ENCODE peak calls at places on chromosomes 6 and 20, in six cellular contexts. W is CD8-positive, alpha-beta memory T cell; K is HepG2; R is PC-3; A is RWPE1; T is mesendoderm. G is an unnamed sample.

GRCh38 chr6:125640441-125641150 is 108.8 kb upstream of the HEY2 start:
- DNase-seq in W (no peak), K (no peak), R (no peak), A (no peak), T (no peak), G (no peak)

GRCh38 chr6:33923857-33924514 is 120.2 kb upstream of the MLN start:
- DNase-seq in W (peak; percentile 21), K (no peak), R (no peak), A (no peak), T (no peak), G (no peak)

GRCh38 chr6:109139109-109139508 is 43.8 kb downstream of the CEP57L1 start:
- DNase-seq in W (no peak), K (peak; percentile 39), R (peak; percentile 65), A (peak; percentile 9), T (no peak), G (peak; percentile 18)

GRCh38 chr20:45359406-45360148 is 3.4 kb upstream of the SYS1 start:
- DNase-seq in W (no peak), K (peak; percentile 82), R (no peak), A (peak; percentile 96), T (no peak), G (no peak)

GRCh38 chr6:52557389-52558265 is 19.2 kb downstream of the TRAM2 start:
- DNase-seq in W (no peak), K (no peak), R (no peak), A (no peak), T (peak; percentile 91), G (no peak)

GRCh38 chr6:150176659-150177058 is 33.8 kb downstream of the PPP1R14C start:
- DNase-seq in W (no peak), K (no peak), R (no peak), A (no peak), T (no peak), G (no peak)

GRCh38 chr6:81026041-81026553 is 726.4 kb downstream of the TENT5A start:
- DNase-seq in W (no peak), K (no peak), R (no peak), A (no peak), T (no peak), G (no peak)

GRCh38 chr6:53205778-53206177 is 57.1 kb upstream of the GCM1 start:
- DNase-seq in W (no peak), K (no peak), R (no peak), A (no peak), T (no peak), G (no peak)

GRCh38 chr6:153616506-153616905 is 422.5 kb upstream of the OPRM1 start:
- DNase-seq in W (no peak), K (no peak), R (no peak), A (no peak), T (peak; percentile 55), G (no peak)

GRCh38 chr20:51265366-51265765 is 242.5 kb upstream of the KCNG1 start:
- DNase-seq in W (no peak), K (no peak), R (no peak), A (no peak), T (no peak), G (no peak)

GRCh38 chr20:6886065-6886729 is 118.7 kb downstream of the BMP2 start:
- DNase-seq in W (no peak), K (no peak), R (no peak), A (no peak), T (peak; percentile 28), G (no peak)

GRCh38 chr6:116251568-116252384 is 2.1 kb downstream of the TSPYL4 start:
- DNase-seq in W (no peak), K (no peak), R (no peak), A (no peak), T (peak; percentile 73), G (no peak)

GRCh38 chr20:14481863-14482262 is 144.5 kb upstream of the FLRT3 start:
- DNase-seq in W (no peak), K (no peak), R (peak; percentile 86), A (peak; percentile 68), T (no peak), G (peak; percentile 50)

GRCh38 chr6:147909645-147910044 is 401.2 kb downstream of the SAMD5 start:
- DNase-seq in W (no peak), K (no peak), R (peak; percentile 37), A (no peak), T (no peak), G (no peak)

GRCh38 chr6:139597781-139598368 is 223.4 kb upstream of the CITED2 start:
- DNase-seq in W (no peak), K (peak; percentile 87), R (peak; percentile 39), A (peak; percentile 45), T (no peak), G (no peak)

GRCh38 chr6:161410736-161411135 is 136.9 kb upstream of the AGPAT4 start:
- DNase-seq in W (no peak), K (no peak), R (peak; percentile 73), A (no peak), T (no peak), G (no peak)

GRCh38 chr20:34037121-34037520 is 43.4 kb downstream of the RALY start:
- DNase-seq in W (peak; percentile 39), K (no peak), R (no peak), A (no peak), T (peak; percentile 48), G (no peak)

GRCh38 chr6:118377711-118378414 is 170.2 kb upstream of the PLN start:
- DNase-seq in W (no peak), K (no peak), R (no peak), A (no peak), T (peak; percentile 9), G (no peak)

GRCh38 chr20:33027769-33028751 is 3.4 kb upstream of the BPIFB6 start:
- DNase-seq in W (no peak), K (no peak), R (no peak), A (no peak), T (no peak), G (no peak)

GRCh38 chr6:109001554-109001953 is 93.1 kb downstream of the SESN1 start:
- DNase-seq in W (no peak), K (no peak), R (no peak), A (no peak), T (no peak), G (no peak)

GRCh38 chr6:118918326-118918725 is 16.6 kb downstream of the MCM9 start:
- DNase-seq in W (no peak), K (no peak), R (no peak), A (no peak), T (no peak), G (no peak)

GRCh38 chr20:6651016-6651415 is 116.5 kb upstream of the BMP2 start:
- DNase-seq in W (no peak), K (no peak), R (peak; percentile 97), A (peak; percentile 98), T (no peak), G (peak; percentile 80)

GRCh38 chr6:108622601-108623335 is 62.1 kb downstream of the FOXO3 start:
- DNase-seq in W (no peak), K (no peak), R (no peak), A (peak; percentile 54), T (no peak), G (peak; percentile 22)

GRCh38 chr6:41302638-41303037 is 16.2 kb upstream of the TREM1 start:
- DNase-seq in W (no peak), K (no peak), R (no peak), A (no peak), T (no peak), G (no peak)

GRCh38 chr6:157514659-157515496 is 133.9 kb downstream of the ZDHHC14 start:
- DNase-seq in W (no peak), K (peak; percentile 75), R (peak; percentile 60), A (peak; percentile 67), T (peak; percentile 21), G (no peak)

GRCh38 chr6:14121936-14122344 is 4.4 kb downstream of the CD83 start:
- DNase-seq in W (no peak), K (no peak), R (no peak), A (no peak), T (no peak), G (no peak)

GRCh38 chr20:50198716-50199115 is 8.1 kb downstream of the CEBPB start:
- DNase-seq in W (no peak), K (no peak), R (no peak), A (no peak), T (no peak), G (no peak)

GRCh38 chr6:109686566-109686965 is 4.4 kb downstream of the AK9 start:
- DNase-seq in W (no peak), K (no peak), R (no peak), A (no peak), T (no peak), G (no peak)

GRCh38 chr20:2754426-2754825 is 46.0 kb downstream of the CPXM1 start:
- DNase-seq in W (no peak), K (no peak), R (no peak), A (no peak), T (no peak), G (no peak)

GRCh38 chr20:327946-328563 is 2.7 kb downstream of the SOX12 start:
- DNase-seq in W (no peak), K (no peak), R (no peak), A (no peak), T (no peak), G (no peak)

GRCh38 chr6:72739368-72739779 is 117.5 kb downstream of the KCNQ5 start:
- DNase-seq in W (no peak), K (no peak), R (no peak), A (no peak), T (no peak), G (no peak)
- H3K27ac ChIP-seq in W (no peak overlapping the region), K (no peak overlapping the region), R (no peak overlapping the region), A (no peak overlapping the region), T (no peak overlapping the region), G (no peak overlapping the region)

GRCh38 chr6:20182926-20183521 is 29.2 kb downstream of the MBOAT1 start:
- DNase-seq in W (no peak), K (no peak), R (peak; percentile 97), A (peak; percentile 64), T (no peak), G (peak; percentile 66)
- H3K27ac ChIP-seq in W (no peak overlapping the region), K (no peak overlapping the region), R (peak overlapping the region; percentile 61), A (no peak overlapping the region), T (no peak overlapping the region), G (no peak overlapping the region)

DNA sequence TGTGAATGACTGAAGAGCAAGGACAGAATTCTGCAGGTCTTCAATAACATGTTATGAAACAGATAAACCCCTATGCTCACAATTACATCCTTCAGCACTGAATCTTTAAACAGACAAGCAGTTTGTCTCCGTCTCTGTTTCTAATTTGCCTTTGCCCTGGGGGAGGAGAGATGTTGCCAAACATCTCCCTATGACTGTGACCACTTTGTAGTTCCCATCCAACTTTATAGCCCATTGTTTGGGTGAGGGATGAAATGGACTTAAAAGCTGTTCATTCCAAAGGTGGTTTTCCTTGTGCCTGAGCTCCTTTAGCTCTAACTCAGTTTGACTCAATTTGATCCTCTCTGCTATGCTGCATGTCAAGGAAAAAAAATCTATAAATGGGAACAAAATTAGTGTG is 19.5 kb upstream of the ADTRP start:
- DNase-seq in W (no peak), K (no peak), R (no peak), A (no peak), T (no peak), G (no peak)
- H3K27ac ChIP-seq in W (no peak overlapping the region), K (no peak overlapping the region), R (no peak overlapping the region), A (no peak overlapping the region), T (no peak overlapping the region), G (no peak overlapping the region)

GRCh38 chr6:68559716-68560115 is 75.4 kb upstream of the ADGRB3 start:
- DNase-seq in W (no peak), K (no peak), R (peak; percentile 64), A (no peak), T (peak; percentile 56), G (no peak)

DNA sequence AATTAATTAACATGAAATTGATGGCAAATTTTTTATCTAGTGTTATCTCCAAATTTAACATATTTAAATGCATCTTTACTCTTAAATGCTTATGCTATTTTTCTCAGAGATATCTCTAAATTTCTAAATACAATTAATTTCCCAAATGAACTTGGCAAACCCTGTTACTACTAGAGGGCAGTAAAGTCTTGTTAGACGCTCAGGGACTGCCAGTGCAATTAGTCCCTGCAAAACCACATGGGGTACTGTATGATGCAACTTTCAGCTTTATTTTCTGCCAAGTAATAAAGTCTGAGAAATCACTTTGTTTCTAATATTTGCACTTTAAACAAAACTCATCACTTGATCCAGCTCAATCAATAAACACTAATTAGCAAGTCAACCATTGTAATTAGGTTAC is 76.0 kb upstream of the ADGRB3 start:
- DNase-seq in W (no peak), K (no peak), R (peak; percentile 6), A (no peak), T (peak; percentile 69), G (no peak)
- H3K27ac ChIP-seq in W (no peak overlapping the region), K (no peak overlapping the region), R (peak overlapping the region; percentile 50), A (no peak overlapping the region), T (no peak overlapping the region), G (no peak overlapping the region)

G was measured in epithelial cell of prostate.